ENCODE peak calls at places on chromosomes 13 and 19, in nine cellular contexts. One of them, this sample, is unnamed.

GRCh38 chr19:38815059-38816001 is 2.6 kb upstream of the LGALS4 start:
- DNase-seq in neural progenitor cell: no peak
- DNase-seq in thoracic aorta: no peak
- DNase-seq in CD4-positive, alpha-beta T cell: no peak
- DNase-seq in neural crest cell: no peak
- DNase-seq in spleen: peak
- DNase-seq in AG09319: no peak
- DNase-seq in ovary: no peak
- DNase-seq in pancreas: no peak
- DNase-seq in this sample: no peak

GRCh38 chr13:74040200-74040599 is 94.0 kb downstream of the KLF12 start:
- DNase-seq in neural progenitor cell: peak
- DNase-seq in thoracic aorta: no peak
- DNase-seq in CD4-positive, alpha-beta T cell: no peak
- DNase-seq in neural crest cell: peak
- DNase-seq in spleen: peak
- DNase-seq in AG09319: no peak
- DNase-seq in ovary: peak
- DNase-seq in pancreas: peak
- DNase-seq in this sample: no peak

GRCh38 chr13:20175907-20176652 is 15.2 kb upstream of the GJA3 start:
- DNase-seq in neural progenitor cell: no peak
- DNase-seq in thoracic aorta: no peak
- DNase-seq in CD4-positive, alpha-beta T cell: no peak
- DNase-seq in neural crest cell: no peak
- DNase-seq in spleen: no peak
- DNase-seq in AG09319: no peak
- DNase-seq in ovary: no peak
- DNase-seq in pancreas: no peak
- DNase-seq in this sample: no peak

GRCh38 chr19:47444388-47444821 is 25.1 kb upstream of the MEIS3 start:
- DNase-seq in neural progenitor cell: peak
- DNase-seq in thoracic aorta: no peak
- DNase-seq in CD4-positive, alpha-beta T cell: no peak
- DNase-seq in neural crest cell: peak
- DNase-seq in spleen: no peak
- DNase-seq in AG09319: no peak
- DNase-seq in ovary: no peak
- DNase-seq in pancreas: no peak
- DNase-seq in this sample: no peak

GRCh38 chr19:21483589-21484170 is 21.7 kb upstream of the ZNF429 start:
- DNase-seq in neural progenitor cell: peak
- DNase-seq in thoracic aorta: no peak
- DNase-seq in CD4-positive, alpha-beta T cell: peak
- DNase-seq in neural crest cell: peak
- DNase-seq in spleen: peak
- DNase-seq in AG09319: no peak
- DNase-seq in ovary: peak
- DNase-seq in pancreas: peak
- DNase-seq in this sample: peak

GRCh38 chr13:41588899-41589298 is 131.5 kb downstream of the RGCC start:
- DNase-seq in neural progenitor cell: no peak
- DNase-seq in thoracic aorta: no peak
- DNase-seq in CD4-positive, alpha-beta T cell: no peak
- DNase-seq in neural crest cell: no peak
- DNase-seq in spleen: no peak
- DNase-seq in AG09319: peak
- DNase-seq in ovary: no peak
- DNase-seq in pancreas: no peak
- DNase-seq in this sample: no peak

GRCh38 chr19:14577885-14578427 is 4.9 kb upstream of the CLEC17A start:
- DNase-seq in neural progenitor cell: peak
- DNase-seq in thoracic aorta: no peak
- DNase-seq in CD4-positive, alpha-beta T cell: no peak
- DNase-seq in neural crest cell: no peak
- DNase-seq in spleen: no peak
- DNase-seq in AG09319: no peak
- DNase-seq in ovary: no peak
- DNase-seq in pancreas: no peak
- DNase-seq in this sample: no peak

GRCh38 chr13:29471551-29471950 is 123.9 kb downstream of the SLC7A1 start:
- DNase-seq in neural progenitor cell: no peak
- DNase-seq in thoracic aorta: no peak
- DNase-seq in CD4-positive, alpha-beta T cell: no peak
- DNase-seq in neural crest cell: no peak
- DNase-seq in spleen: no peak
- DNase-seq in AG09319: no peak
- DNase-seq in ovary: no peak
- DNase-seq in pancreas: no peak
- DNase-seq in this sample: no peak

GRCh38 chr19:48638831-48639381 is 1.7 kb upstream of the DBP start:
- DNase-seq in neural progenitor cell: no peak
- DNase-seq in thoracic aorta: no peak
- DNase-seq in CD4-positive, alpha-beta T cell: no peak
- DNase-seq in neural crest cell: no peak
- DNase-seq in spleen: peak
- DNase-seq in AG09319: no peak
- DNase-seq in ovary: peak
- DNase-seq in pancreas: peak
- DNase-seq in this sample: no peak

GRCh38 chr13:103961129-103961528 is 894.9 kb upstream of the SLC10A2 start:
- DNase-seq in neural progenitor cell: no peak
- DNase-seq in thoracic aorta: no peak
- DNase-seq in CD4-positive, alpha-beta T cell: no peak
- DNase-seq in neural crest cell: no peak
- DNase-seq in spleen: no peak
- DNase-seq in AG09319: no peak
- DNase-seq in ovary: no peak
- DNase-seq in pancreas: no peak
- DNase-seq in this sample: no peak

GRCh38 chr19:45117167-45117594 is 24.2 kb downstream of the PPP1R37 start:
- DNase-seq in neural progenitor cell: peak
- DNase-seq in thoracic aorta: no peak
- DNase-seq in CD4-positive, alpha-beta T cell: peak
- DNase-seq in neural crest cell: no peak
- DNase-seq in spleen: no peak
- DNase-seq in AG09319: no peak
- DNase-seq in ovary: no peak
- DNase-seq in pancreas: no peak
- DNase-seq in this sample: no peak

GRCh38 chr19:4338441-4339350 is at the start of gene STAP2:
- DNase-seq in neural progenitor cell: peak
- DNase-seq in thoracic aorta: no peak
- DNase-seq in CD4-positive, alpha-beta T cell: no peak
- DNase-seq in neural crest cell: no peak
- DNase-seq in spleen: no peak
- DNase-seq in AG09319: no peak
- DNase-seq in ovary: peak
- DNase-seq in pancreas: peak
- DNase-seq in this sample: no peak

GRCh38 chr13:57633950-57634828 is 2.6 kb downstream of the PCDH17 start:
- DNase-seq in neural progenitor cell: peak
- DNase-seq in thoracic aorta: no peak
- DNase-seq in CD4-positive, alpha-beta T cell: no peak
- DNase-seq in neural crest cell: peak
- DNase-seq in spleen: peak
- DNase-seq in AG09319: no peak
- DNase-seq in ovary: peak
- DNase-seq in pancreas: peak
- DNase-seq in this sample: peak

GRCh38 chr13:37173214-37173613 is 67.8 kb upstream of the CSNK1A1L start:
- DNase-seq in neural progenitor cell: no peak
- DNase-seq in thoracic aorta: no peak
- DNase-seq in CD4-positive, alpha-beta T cell: no peak
- DNase-seq in neural crest cell: no peak
- DNase-seq in spleen: no peak
- DNase-seq in AG09319: peak
- DNase-seq in ovary: no peak
- DNase-seq in pancreas: no peak
- DNase-seq in this sample: no peak

DNA sequence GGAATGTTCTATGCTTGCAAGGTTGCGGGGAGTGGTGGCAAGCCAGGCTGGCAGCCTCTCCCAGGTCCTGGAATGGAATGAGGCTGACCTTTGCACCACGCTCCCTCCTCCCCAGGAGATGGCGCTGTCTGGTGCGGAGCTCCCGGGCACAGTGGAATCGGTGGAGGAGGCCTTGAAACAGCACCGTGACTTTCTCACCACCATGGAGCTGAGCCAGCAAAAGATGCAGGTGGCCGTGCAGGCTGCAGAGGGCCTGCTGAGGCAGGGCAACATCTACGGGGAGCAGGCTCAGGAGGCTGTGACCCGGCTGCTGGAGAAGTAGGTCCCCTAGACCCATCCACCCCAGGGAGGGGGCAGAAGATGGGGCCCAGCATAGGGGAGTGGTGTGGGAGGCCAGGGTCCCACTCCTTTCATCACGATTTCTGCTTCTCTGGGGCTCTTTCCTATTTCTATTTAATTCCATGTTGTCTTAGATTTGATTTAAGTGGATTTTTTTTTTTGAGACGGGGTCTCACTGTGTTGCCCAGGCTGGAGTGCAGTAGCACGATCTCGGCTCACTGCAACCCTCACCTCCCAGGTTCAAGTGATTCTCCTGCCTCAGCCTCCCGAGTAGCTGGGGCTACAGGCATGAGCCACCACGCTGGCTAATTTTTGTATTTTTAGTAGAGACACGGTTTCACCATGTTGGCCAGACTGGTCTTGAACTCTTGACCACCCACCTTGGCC is 53.2 kb upstream of the SHKBP1 start:
- DNase-seq in neural progenitor cell: peak
- DNase-seq in thoracic aorta: no peak
- DNase-seq in CD4-positive, alpha-beta T cell: no peak
- DNase-seq in neural crest cell: peak
- DNase-seq in spleen: peak
- DNase-seq in AG09319: no peak
- DNase-seq in ovary: no peak
- DNase-seq in pancreas: peak
- DNase-seq in this sample: no peak
- TF ChIP-seq CTCF in neural progenitor cell: peak
- TF ChIP-seq CTCF in thoracic aorta: peak
- TF ChIP-seq CTCF in CD4-positive, alpha-beta T cell: no peak
- TF ChIP-seq CTCF in neural crest cell: peak
- TF ChIP-seq CTCF in spleen: peak
- TF ChIP-seq CTCF in AG09319: peak
- TF ChIP-seq CTCF in ovary: no peak
- TF ChIP-seq CTCF in pancreas: peak
- TF ChIP-seq CTCF in this sample: peak

DNA sequence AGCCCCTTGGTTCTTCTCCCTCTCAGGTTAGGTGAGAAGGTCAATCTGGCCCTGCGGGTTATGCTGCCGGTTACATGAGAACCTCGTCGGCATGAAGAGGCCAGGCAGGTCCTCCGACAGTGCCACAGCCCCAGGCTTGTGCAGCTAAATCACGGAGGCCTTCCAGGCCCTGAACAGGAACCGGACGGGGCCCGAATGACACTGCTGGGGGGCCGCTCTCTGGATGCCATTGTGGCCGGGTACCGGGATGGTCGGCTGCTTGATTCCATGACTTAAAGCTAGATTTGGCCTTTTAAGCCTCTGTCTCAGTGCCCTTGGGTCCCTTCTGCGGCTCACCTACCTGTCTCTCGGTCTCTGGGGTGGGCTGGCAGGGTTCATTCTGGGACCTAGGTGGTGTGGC is 48.4 kb downstream of the C1QTNF9 start:
- DNase-seq in neural progenitor cell: no peak
- DNase-seq in thoracic aorta: no peak
- DNase-seq in CD4-positive, alpha-beta T cell: no peak
- DNase-seq in neural crest cell: no peak
- DNase-seq in spleen: no peak
- DNase-seq in AG09319: no peak
- DNase-seq in ovary: no peak
- DNase-seq in pancreas: no peak
- DNase-seq in this sample: no peak
- TF ChIP-seq CTCF in neural progenitor cell: no peak
- TF ChIP-seq CTCF in thoracic aorta: no peak
- TF ChIP-seq CTCF in CD4-positive, alpha-beta T cell: no peak
- TF ChIP-seq CTCF in neural crest cell: no peak
- TF ChIP-seq CTCF in spleen: no peak
- TF ChIP-seq CTCF in AG09319: no peak
- TF ChIP-seq CTCF in ovary: no peak
- TF ChIP-seq CTCF in pancreas: no peak
- TF ChIP-seq CTCF in this sample: no peak

GRCh38 chr13:112711528-112712265 is 21.9 kb downstream of the ATP11A start:
- DNase-seq in neural progenitor cell: peak
- DNase-seq in thoracic aorta: peak
- DNase-seq in CD4-positive, alpha-beta T cell: no peak
- DNase-seq in neural crest cell: peak
- DNase-seq in spleen: peak
- DNase-seq in AG09319: peak
- DNase-seq in ovary: peak
- DNase-seq in pancreas: no peak
- DNase-seq in this sample: no peak
- TF ChIP-seq CTCF in neural progenitor cell: peak
- TF ChIP-seq CTCF in thoracic aorta: peak
- TF ChIP-seq CTCF in CD4-positive, alpha-beta T cell: no peak
- TF ChIP-seq CTCF in neural crest cell: peak
- TF ChIP-seq CTCF in spleen: no peak
- TF ChIP-seq CTCF in AG09319: peak
- TF ChIP-seq CTCF in ovary: no peak
- TF ChIP-seq CTCF in pancreas: no peak
- TF ChIP-seq CTCF in this sample: peak

GRCh38 chr19:27894906-27895754 is 1317.8 kb downstream of the UQCRFS1 start:
- DNase-seq in neural progenitor cell: no peak
- DNase-seq in thoracic aorta: no peak
- DNase-seq in CD4-positive, alpha-beta T cell: no peak
- DNase-seq in neural crest cell: no peak
- DNase-seq in spleen: no peak
- DNase-seq in AG09319: no peak
- DNase-seq in ovary: no peak
- DNase-seq in pancreas: no peak
- DNase-seq in this sample: no peak
- TF ChIP-seq CTCF in neural progenitor cell: no peak
- TF ChIP-seq CTCF in thoracic aorta: no peak
- TF ChIP-seq CTCF in CD4-positive, alpha-beta T cell: no peak
- TF ChIP-seq CTCF in neural crest cell: no peak
- TF ChIP-seq CTCF in spleen: no peak
- TF ChIP-seq CTCF in AG09319: no peak
- TF ChIP-seq CTCF in ovary: no peak
- TF ChIP-seq CTCF in pancreas: no peak
- TF ChIP-seq CTCF in this sample: no peak

This sample was measured in chondrocyte.